ENCODE peak calls at places on chromosomes 11 and 22, in six cellular contexts. K, Q, T, W, E and G are unnamed samples.

GRCh38 chr11:113796663-113797259 is 17.2 kb downstream of the CLDN25 start:
- DNase-seq in K (no peak), Q (peak), T (no peak), W (peak), E (peak), G (no peak)

GRCh38 chr11:120601566-120601965 is 90.0 kb downstream of the GRIK4 start:
- DNase-seq in K (no peak), Q (peak), T (no peak), W (no peak), E (no peak), G (no peak)

GRCh38 chr11:128179049-128179448 is 408.3 kb downstream of the ETS1 start:
- DNase-seq in K (no peak), Q (no peak), T (no peak), W (no peak), E (no peak), G (no peak)

GRCh38 chr11:61509058-61510029 is 795 bp downstream of the LRRC10B start:
- DNase-seq in K (peak), Q (peak), T (peak), W (peak), E (peak), G (peak)

GRCh38 chr11:134944986-134945385 is 532.9 kb upstream of the B3GAT1 start:
- DNase-seq in K (no peak), Q (no peak), T (no peak), W (no peak), E (no peak), G (no peak)

GRCh38 chr11:77374108-77374507 is 72.6 kb upstream of the GDPD4 start:
- DNase-seq in K (no peak), Q (peak), T (no peak), W (no peak), E (peak), G (no peak)

GRCh38 chr22:37060801-37061610 is 9.5 kb downstream of the KCTD17 start:
- DNase-seq in K (no peak), Q (no peak), T (peak), W (peak), E (no peak), G (no peak)

GRCh38 chr11:111044751-111045407 is 200.6 kb upstream of the POU2AF2 start:
- DNase-seq in K (no peak), Q (no peak), T (no peak), W (no peak), E (no peak), G (no peak)

GRCh38 chr11:60906132-60906972 is at the start of gene PRPF19:
- DNase-seq in K (peak), Q (peak), T (peak), W (peak), E (peak), G (peak)

GRCh38 chr11:46322759-46323158 is 24.5 kb upstream of the DGKZ start:
- DNase-seq in K (no peak), Q (no peak), T (no peak), W (no peak), E (no peak), G (no peak)

GRCh38 chr11:115237578-115237977 is 266.6 kb downstream of the CADM1 start:
- DNase-seq in K (no peak), Q (no peak), T (no peak), W (no peak), E (no peak), G (no peak)

GRCh38 chr11:2739531-2740274 is 39.9 kb upstream of the KCNQ1OT1 start:
- DNase-seq in K (peak), Q (no peak), T (peak), W (no peak), E (no peak), G (no peak)

GRCh38 chr11:123587044-123587443 is 67.4 kb downstream of the SCN3B start:
- DNase-seq in K (no peak), Q (no peak), T (no peak), W (no peak), E (no peak), G (no peak)

GRCh38 chr11:33779849-33780528 is 5.7 kb upstream of the FBXO3 start:
- DNase-seq in K (no peak), Q (peak), T (no peak), W (no peak), E (peak), G (no peak)

GRCh38 chr11:28615542-28615941 is 507.4 kb downstream of the METTL15 start:
- DNase-seq in K (no peak), Q (no peak), T (no peak), W (no peak), E (no peak), G (no peak)

GRCh38 chr22:36369004-36369921 is 18.5 kb downstream of the MYH9 start:
- DNase-seq in K (no peak), Q (no peak), T (no peak), W (no peak), E (no peak), G (no peak)

GRCh38 chr11:43959321-43959995 is 17.0 kb downstream of the C11orf96 start:
- DNase-seq in K (no peak), Q (no peak), T (no peak), W (no peak), E (no peak), G (peak)

GRCh38 chr11:1453611-1454386 is 32.8 kb downstream of the MOB2 start:
- DNase-seq in K (no peak), Q (no peak), T (peak), W (peak), E (no peak), G (no peak)

GRCh38 chr22:46591890-46592289 is 28.3 kb upstream of the GRAMD4 start:
- DNase-seq in K (no peak), Q (no peak), T (peak), W (no peak), E (no peak), G (peak)

GRCh38 chr11:78961938-78962701 is 387.5 kb upstream of the NARS2 start:
- DNase-seq in K (no peak), Q (peak), T (no peak), W (no peak), E (no peak), G (no peak)

GRCh38 chr11:75986966-75987365 is 172.0 kb downstream of the UVRAG start:
- DNase-seq in K (no peak), Q (no peak), T (no peak), W (no peak), E (no peak), G (no peak)

GRCh38 chr11:8870461-8871282 is 40.3 kb upstream of the AKIP1 start:
- DNase-seq in K (peak), Q (peak), T (peak), W (peak), E (peak), G (peak)

GRCh38 chr22:48926663-48927062 is 901.0 kb downstream of the BRD1 start:
- DNase-seq in K (no peak), Q (no peak), T (no peak), W (no peak), E (no peak), G (peak)

GRCh38 chr22:45212992-45213751 is 27.5 kb downstream of the KIAA0930 start:
- DNase-seq in K (peak), Q (peak), T (no peak), W (no peak), E (peak), G (peak)
- H3K4me3 ChIP-seq in K (peak), Q (peak), T (no peak), W (no peak), E (peak), G (peak)

GRCh38 chr11:68471360-68472340 is 11.1 kb downstream of the PPP6R3 start:
- DNase-seq in K (no peak), Q (peak), T (no peak), W (peak), E (peak), G (peak)
- H3K4me3 ChIP-seq in K (no peak), Q (no peak), T (no peak), W (peak), E (no peak), G (no peak)

GRCh38 chr11:414333-414857 is 404 bp downstream of the SIGIRR start:
- DNase-seq in K (peak), Q (no peak), T (peak), W (peak), E (no peak), G (peak)

GRCh38 chr11:416757-417621 is 2.2 kb upstream of the SIGIRR start:
- DNase-seq in K (peak), Q (no peak), T (peak), W (peak), E (peak), G (peak)

GRCh38 chr11:416051-416756 is 1.4 kb upstream of the SIGIRR start:
- DNase-seq in K (no peak), Q (no peak), T (peak), W (no peak), E (no peak), G (peak)

GRCh38 chr11:417652-418342 is 3.0 kb upstream of the SIGIRR start:
- DNase-seq in K (no peak), Q (no peak), T (peak), W (no peak), E (no peak), G (peak)

DNA sequence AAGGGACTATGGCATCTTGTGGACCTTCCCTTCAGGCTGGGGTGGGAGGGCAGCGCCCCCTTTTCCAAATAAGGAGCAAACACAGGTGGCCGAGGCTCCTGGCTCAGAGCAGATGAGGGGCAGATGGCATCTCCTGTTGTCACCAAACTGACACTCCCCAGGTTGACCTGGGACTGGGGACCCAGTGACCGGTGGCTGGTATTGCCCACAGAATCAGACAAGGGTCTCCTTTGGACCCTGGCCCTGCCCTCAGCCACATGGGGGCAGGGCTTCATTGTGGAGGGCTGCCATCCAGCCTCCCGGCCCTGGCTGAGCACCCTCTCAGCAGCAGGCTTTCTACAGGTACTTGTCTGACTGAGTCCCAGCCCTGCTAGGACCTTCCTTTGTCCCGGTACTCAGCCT is 842 bp upstream of the SIGIRR start:
- DNase-seq in K (no peak), Q (no peak), T (no peak), W (peak), E (no peak), G (no peak)
- H3K4me3 ChIP-seq in K (peak), Q (no peak), T (no peak), W (peak), E (no peak), G (no peak)

DNA sequence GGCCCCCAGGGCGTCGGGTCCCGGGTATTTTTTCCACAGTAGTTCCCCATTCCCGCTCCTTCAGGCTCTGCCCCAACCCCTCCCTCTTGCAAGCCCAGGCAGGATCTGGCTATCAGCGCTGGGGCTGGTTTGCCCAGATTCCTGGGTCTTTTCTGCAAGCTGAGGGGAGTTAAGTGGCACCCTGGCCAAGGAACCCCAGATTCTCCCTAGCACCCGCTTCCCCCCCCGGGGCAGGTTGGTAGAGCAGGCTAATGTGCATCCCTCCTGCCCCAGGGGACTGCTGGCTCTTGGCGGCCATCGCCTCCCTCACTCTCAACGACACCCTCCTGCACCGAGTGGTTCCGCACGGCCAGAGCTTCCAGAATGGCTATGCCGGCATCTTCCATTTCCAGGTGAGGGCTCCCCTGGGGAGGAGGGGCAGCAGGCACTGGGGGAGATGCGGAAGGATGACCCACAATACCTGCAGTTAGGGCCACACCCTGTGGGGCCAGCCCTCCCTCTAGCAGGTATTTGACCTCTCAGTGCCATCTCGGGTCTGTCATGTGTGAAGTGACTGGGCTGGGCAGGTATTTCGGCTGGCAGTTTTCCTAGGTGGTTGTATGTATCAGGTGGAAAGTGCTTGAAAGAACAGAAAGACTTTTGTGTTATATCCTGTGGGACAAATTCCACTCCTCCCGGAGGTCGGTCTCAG is 1.6 kb downstream of the CAPN1 start:
- DNase-seq in K (no peak), Q (no peak), T (peak), W (no peak), E (peak), G (peak)
- H3K4me3 ChIP-seq in K (no peak), Q (peak), T (no peak), W (no peak), E (peak), G (no peak)

GRCh38 chr11:62677709-62678108 is 1.2 kb downstream of the UBXN1 start:
- DNase-seq in K (no peak), Q (no peak), T (no peak), W (no peak), E (no peak), G (no peak)

GRCh38 chr11:62680825-62681240 is 2.0 kb upstream of the UBXN1 start:
- DNase-seq in K (peak), Q (peak), T (no peak), W (peak), E (peak), G (no peak)

GRCh38 chr11:62677160-62677559 is 1.7 kb downstream of the UBXN1 start:
- DNase-seq in K (no peak), Q (no peak), T (no peak), W (no peak), E (no peak), G (no peak)

GRCh38 chr11:62678433-62678769 is 472 bp downstream of the UBXN1 start:
- DNase-seq in K (no peak), Q (no peak), T (no peak), W (no peak), E (no peak), G (no peak)

DNA sequence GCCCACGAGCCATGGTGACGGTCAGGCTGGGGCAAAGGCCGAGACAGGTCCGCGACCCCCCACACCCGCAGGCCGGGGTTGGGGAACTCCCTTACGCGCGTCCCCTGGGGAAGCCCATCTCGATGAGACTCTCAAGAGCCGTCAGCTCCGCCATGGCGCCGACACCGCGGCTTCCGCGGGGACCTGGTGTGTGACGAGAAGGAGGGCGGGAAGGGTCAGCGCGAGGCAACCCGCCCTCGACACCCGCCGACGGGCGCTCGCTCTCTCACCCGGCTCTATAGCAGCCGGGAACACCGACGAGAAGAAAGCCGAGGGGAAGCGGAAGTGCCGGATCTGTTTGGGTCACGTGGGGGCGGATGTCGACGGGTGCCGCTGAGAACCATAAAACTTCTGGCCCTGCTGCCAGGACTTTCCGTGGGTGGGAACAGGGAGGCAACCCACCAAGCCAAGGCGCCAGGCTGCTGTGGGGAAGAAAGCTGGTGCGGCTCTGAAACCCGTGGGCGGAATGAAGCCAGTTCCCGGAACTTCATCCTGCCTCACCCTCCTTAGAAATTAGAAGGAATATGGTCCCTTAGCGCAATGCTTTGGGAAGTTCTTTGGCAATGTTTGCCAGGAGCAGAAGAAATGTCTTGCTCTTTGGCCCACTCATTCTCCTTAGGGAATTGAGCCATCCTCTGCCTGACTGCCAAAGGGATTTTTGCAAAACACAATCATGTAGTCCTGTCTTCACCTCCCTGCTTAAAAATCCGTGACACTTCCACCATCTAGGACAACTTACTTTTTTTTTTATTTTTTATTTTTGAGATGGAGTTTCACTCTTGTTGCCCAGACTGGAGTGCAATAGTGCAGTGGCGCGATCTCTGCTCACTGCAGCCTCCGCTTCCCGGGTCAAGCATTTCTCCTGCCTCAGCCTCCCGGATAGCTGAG is at the start of gene UBXN1:
- DNase-seq in K (peak), Q (peak), T (peak), W (peak), E (peak), G (peak)
- H3K4me3 ChIP-seq in K (peak), Q (peak), T (peak), W (peak), E (peak), G (peak)

GRCh38 chr11:72112541-72113136 is at the start of gene ANAPC15:
- DNase-seq in K (peak), Q (peak), T (peak), W (peak), E (peak), G (peak)

GRCh38 chr11:72111803-72112540 is 523 bp downstream of the ANAPC15 start:
- DNase-seq in K (peak), Q (peak), T (peak), W (peak), E (peak), G (peak)

GRCh38 chr11:72111300-72111699 is 1.2 kb downstream of the ANAPC15 start:
- DNase-seq in K (no peak), Q (no peak), T (no peak), W (no peak), E (no peak), G (no peak)

GRCh38 chr11:72114570-72114969 is 2.1 kb upstream of the ANAPC15 start:
- DNase-seq in K (no peak), Q (no peak), T (no peak), W (no peak), E (peak), G (no peak)

DNA sequence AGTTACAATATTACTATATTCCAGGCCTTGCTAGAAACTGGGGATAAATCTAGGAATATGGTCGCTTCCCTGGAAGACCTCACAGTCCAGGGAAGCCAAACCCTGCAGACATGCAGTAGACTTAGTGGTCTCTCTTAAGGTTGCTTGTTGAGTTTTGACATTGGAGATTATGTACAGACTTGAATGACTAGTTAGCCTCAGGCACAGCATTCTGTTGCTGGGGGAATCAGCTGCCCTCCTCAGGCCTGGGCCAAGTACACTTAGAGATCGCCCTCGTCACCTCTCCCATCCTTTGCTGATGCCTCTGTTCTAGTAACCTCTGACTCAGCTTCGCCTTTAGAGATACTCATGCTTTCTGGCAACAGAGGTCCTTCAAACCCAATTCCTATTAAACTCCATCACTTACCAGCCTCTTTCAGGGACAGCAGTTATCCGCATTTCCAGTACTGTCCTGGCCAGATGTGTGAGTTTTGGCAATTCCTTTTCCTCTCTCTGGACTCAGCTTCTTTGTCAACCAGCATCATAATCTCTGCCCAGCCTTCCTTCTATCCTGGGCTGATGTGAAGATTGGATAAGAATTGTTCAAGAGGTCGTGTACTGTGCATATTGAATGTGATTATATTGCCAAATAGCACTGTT is 794 bp upstream of the ANAPC15 start:
- DNase-seq in K (no peak), Q (no peak), T (no peak), W (no peak), E (peak), G (no peak)
- H3K4me3 ChIP-seq in K (peak), Q (peak), T (no peak), W (peak), E (peak), G (no peak)